ENCODE peak calls at places on chromosomes 6 and 20, in five cellular contexts. R, E, N, O and U are unnamed samples.

GRCh38 chr6:42777126-42777822 is 4.6 kb upstream of the BICRAL start:
- DNase-seq in R (no peak), E (no peak), N (no peak), O (peak; percentile 85), U (no peak)

GRCh38 chr20:1646975-1647431 is 10.6 kb downstream of the SIRPG start:
- DNase-seq in R (no peak), E (no peak), N (no peak), O (no peak), U (no peak)

GRCh38 chr20:49340161-49340966 is 62.5 kb upstream of the ZNFX1 start:
- DNase-seq in R (no peak), E (no peak), N (no peak), O (no peak), U (no peak)

GRCh38 chr6:24918641-24919403 is 16.9 kb downstream of the RIPOR2 start:
- DNase-seq in R (no peak), E (no peak), N (no peak), O (peak; percentile 94), U (no peak)

GRCh38 chr20:17518339-17519052 is 12.7 kb downstream of the BFSP1 start:
- DNase-seq in R (no peak), E (no peak), N (no peak), O (peak; percentile 46), U (no peak)

GRCh38 chr20:62366370-62367135 is 559 bp downstream of the LAMA5 start:
- DNase-seq in R (no peak), E (peak; percentile 65), N (peak; percentile 85), O (peak; percentile 56), U (no peak)

GRCh38 chr20:45925821-45926506 is 8.5 kb upstream of the PCIF1 start:
- DNase-seq in R (no peak), E (no peak), N (no peak), O (no peak), U (no peak)

GRCh38 chr6:109579361-109579760 is 96.3 kb upstream of the ZBTB24 start:
- DNase-seq in R (peak; percentile 27), E (no peak), N (no peak), O (no peak), U (no peak)

GRCh38 chr6:128275030-128275429 is 245.4 kb downstream of the PTPRK start:
- DNase-seq in R (peak; percentile 44), E (no peak), N (no peak), O (no peak), U (no peak)

GRCh38 chr20:43507150-43508080 is at the start of gene L3MBTL1:
- DNase-seq in R (peak; percentile 64), E (peak; percentile 72), N (peak; percentile 64), O (no peak), U (no peak)

DNA sequence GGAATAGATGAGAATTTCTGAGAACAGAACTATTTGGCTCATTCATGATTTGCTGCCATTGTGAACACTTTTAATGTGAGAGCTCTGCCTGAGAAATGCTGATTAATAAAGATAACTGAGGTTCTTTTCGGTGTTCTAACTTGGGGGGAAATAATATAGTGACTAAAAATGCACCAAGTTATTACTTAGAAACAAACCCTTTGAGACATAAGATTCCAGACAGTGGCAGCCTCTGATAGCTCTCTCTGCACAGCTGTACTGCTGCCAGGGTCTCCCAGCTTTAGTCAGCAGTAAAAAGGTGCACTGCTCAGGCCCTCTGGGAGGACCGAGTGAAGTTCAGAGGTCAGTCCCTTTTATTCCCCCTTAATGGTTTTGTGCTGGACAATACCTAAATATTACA is 2.5 kb upstream of the PRDM1 start:
- DNase-seq in R (no peak), E (no peak), N (no peak), O (no peak), U (no peak)
- H3K4me1 ChIP-seq in R (peaks cover 33% of the 10 kb centered on the region), E (peaks cover 31% of the 10 kb centered on the region), N (peaks cover 34% of the 10 kb centered on the region), O (peaks cover 59% of the 10 kb centered on the region), U (no peaks in the 10 kb centered on the region)

DNA sequence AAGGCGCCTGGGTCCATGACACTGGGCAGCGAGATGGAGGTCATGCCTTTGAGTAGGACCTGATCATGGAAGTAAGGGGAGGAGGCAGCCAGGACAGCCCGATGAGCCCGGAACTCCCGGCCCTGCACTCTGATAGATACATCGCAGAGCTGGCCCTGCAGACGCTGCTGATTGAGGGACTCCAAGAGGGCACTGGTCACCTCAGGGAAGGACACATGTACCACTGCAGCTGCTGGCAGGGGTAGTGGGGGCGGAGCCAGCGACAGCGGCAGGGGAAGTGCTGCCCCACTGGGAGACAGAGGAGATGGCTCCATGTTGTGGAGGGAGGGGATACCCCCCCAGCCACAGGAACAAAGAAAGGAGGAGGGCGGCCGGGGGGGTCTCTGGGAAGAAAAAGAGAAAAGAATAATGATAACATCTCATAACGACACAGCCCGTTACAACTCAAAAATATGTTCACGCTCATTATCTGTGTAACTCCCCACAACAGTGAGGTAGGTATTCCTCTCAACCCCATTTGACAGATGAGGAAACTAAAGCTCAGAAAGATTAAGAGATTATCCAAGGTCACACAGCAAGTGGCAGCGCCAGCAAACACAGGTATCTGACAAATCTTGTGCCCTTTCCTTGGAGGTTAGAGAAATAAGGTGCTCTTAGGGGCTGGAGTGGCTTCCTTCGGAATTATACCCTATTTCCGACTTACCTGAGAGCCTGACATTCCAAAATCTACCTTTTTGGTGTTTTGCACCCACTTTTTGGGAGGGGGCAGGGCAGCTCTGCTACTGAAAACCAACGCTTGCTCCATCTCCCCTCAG is 734 bp downstream of the ZBTB22 start:
- DNase-seq in R (no peak), E (no peak), N (no peak), O (peak; percentile 56), U (no peak)
- H3K27ac ChIP-seq in R (no peak overlapping the region), E (peak overlapping the region; percentile 91), N (peak overlapping the region; percentile 80), O (no peak overlapping the region), U (peak overlapping the region; percentile 85)

GRCh38 chr6:107493158-107494057 is 3.5 kb downstream of the SOBP start:
- DNase-seq in R (no peak), E (no peak), N (no peak), O (no peak), U (no peak)
- H3K4me1 ChIP-seq in R (peaks cover 31% of the 10 kb centered on the region), E (no peaks in the 10 kb centered on the region), N (peaks cover 50% of the 10 kb centered on the region), O (peaks cover 75% of the 10 kb centered on the region), U (peaks cover 22% of the 10 kb centered on the region)

DNA sequence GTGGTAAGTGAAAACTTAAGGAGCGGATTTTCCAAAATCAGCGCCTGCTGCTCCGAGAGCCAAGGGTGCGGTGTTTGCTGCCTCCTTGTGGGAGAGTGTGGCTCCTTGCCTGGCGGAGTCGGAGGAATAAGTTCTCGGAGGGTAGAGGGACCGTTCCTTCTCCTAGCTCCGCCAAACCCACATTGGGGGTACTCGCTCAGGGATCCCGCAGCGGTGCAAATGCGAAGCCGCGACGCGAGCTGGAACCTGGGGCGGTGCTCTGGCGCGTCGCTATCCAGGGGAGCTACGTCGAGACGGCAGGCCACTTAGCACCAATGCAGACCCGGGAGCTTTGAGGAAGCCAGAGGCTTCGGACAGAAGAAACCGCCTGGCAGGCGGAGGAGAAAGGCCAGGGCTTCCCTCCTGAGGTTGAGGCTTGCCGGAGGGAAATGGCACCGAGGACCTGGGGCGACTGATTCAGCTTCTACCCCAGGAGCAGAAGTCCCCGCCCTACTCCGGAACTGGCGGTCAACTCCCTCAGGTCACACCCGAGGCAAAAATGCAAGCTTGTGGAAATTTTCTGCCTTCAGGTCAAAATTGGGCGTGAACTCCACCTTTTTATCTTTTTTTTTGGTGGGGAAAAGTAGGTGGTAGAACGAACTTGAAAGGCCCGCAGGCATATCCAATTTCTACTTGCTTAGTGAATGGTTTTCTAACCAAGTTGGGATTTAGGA is 5.7 kb upstream of the DDX43 start:
- DNase-seq in R (peak; percentile 63), E (peak; percentile 75), N (peak; percentile 70), O (peak; percentile 57), U (no peak)
- H3K27ac ChIP-seq in R (no peak overlapping the region), E (peak overlapping the region; percentile 96), N (peak overlapping the region; percentile 56), O (no peak overlapping the region), U (peak overlapping the region; percentile 73)

DNA sequence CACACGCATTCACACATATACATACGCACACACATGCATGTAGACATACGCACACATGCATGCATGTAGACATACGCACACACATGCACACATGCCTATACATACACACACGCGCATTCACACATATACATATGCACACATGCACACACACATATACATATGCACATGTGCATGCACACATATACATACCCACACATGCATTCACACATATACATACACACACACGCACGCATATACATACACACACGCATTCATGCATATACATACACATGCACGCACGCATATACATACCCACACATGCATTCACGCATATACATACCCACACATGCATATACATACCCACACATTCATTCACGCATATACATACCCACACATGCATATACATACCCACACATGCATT is 80.5 kb downstream of the WDR27 start:
- DNase-seq in R (no peak), E (no peak), N (no peak), O (no peak), U (no peak)
- H3K4me1 ChIP-seq in R (peaks cover 26% of the 10 kb centered on the region), E (peaks cover 27% of the 10 kb centered on the region), N (no peaks in the 10 kb centered on the region), O (peaks cover 11% of the 10 kb centered on the region), U (peaks cover 16% of the 10 kb centered on the region)

DNA sequence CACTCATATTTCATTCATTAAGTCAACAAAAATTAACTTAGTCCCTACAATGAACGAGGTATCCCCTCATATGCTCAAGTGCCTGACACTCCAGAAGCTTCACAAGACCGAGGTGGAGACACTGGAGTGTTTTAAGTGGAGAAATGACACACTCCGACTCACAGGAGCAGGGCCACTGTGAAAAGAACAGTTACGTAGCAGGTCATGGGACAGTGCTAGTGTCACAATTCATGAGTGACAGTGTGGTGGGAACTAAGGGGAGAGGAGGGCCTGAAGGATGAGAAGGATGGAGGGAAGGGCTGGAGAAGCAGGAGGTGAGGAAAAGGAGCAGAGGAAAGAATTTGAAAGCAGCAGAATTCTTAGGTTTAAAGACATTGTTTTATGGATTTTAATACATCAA is 1.3 kb upstream of the HLA-A start:
- DNase-seq in R (peak; percentile 58), E (no peak), N (no peak), O (no peak), U (no peak)
- H3K27ac ChIP-seq in R (peak overlapping the region; percentile 93), E (no peak overlapping the region), N (no peak overlapping the region), O (no peak overlapping the region), U (no peak overlapping the region)

DNA sequence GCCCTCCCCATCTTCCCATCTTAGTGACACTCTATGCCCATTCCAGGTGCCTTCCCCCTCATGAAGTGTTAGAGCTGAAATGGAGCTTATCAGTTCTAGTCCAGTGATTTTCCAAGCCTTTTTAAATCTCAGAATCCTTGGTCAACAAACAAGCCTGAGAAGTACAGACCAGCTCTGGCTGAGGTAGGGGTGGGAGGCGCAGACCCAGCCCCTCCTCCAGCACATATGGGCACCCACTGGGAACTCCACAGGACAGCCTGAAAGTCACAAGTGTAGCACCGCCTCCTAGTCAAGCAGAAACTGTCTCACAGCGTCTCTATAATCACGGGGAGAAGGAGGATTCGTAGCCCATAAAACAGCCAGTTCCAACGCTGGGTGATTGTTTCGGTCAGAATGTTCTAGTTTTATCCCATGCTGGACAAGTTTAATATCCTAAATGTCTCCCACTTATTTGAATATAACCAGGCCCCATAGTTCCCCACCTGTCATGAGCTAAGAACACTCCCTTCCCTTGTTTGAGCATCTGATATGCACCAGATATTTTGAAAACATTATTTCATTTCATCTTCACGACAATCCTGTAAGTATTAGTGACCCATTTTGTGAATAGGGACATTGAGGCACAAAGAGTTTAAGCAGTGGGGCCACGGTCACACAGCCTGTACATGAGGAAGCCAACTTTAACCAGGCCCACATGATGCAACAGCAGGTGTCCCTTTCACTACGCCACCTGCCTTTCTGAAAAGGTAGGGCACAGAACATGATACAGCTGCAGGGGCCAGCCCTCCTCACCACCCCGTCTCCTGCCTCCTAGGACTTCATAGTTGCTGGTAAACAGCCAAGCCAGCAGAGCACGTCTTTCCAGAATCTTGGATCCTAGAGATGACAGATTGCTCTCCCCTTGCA is 40.1 kb downstream of the TRAF3IP2 start:
- DNase-seq in R (no peak), E (peak; percentile 19), N (no peak), O (peak; percentile 76), U (no peak)
- H3K4me1 ChIP-seq in R (peaks cover 54% of the 10 kb centered on the region), E (peaks cover 9% of the 10 kb centered on the region), N (peaks cover 33% of the 10 kb centered on the region), O (peaks cover 3% of the 10 kb centered on the region), U (peaks cover 46% of the 10 kb centered on the region)